ENCODE peak calls at places on chromosomes 3 and 15, in ten cellular contexts. One of them, this sample, is unnamed.

GRCh38 chr3:61299343-61299742 is 48.1 kb upstream of the FHIT start:
- DNase-seq in coronary artery: no peak
- DNase-seq in non-pigmented ciliary epithelial cell: no peak
- DNase-seq in lower leg skin: no peak
- DNase-seq in activated CD4-positive, alpha-beta T cell treated with anti-CD3 and anti-CD28 coated beads, Interleukin-2, amount 50 U/mL, for 48 hours: no peak
- DNase-seq in stimulated activated CD4-positive, alpha-beta T cell treated with anti-CD3 and anti-CD28 coated beads, Interleukin-4, amount 100 ng/mL, for 24 hours: no peak
- DNase-seq in occipital lobe: no peak
- DNase-seq in mucosa of descending colon: no peak
- DNase-seq in NCI-H226: no peak
- DNase-seq in RPMI7951: no peak
- DNase-seq in this sample: no peak

GRCh38 chr15:64851503-64851840 is 9.8 kb downstream of the PLEKHO2 start:
- DNase-seq in NCI-H226: peak
- DNase-seq in stimulated activated CD4-positive, alpha-beta T cell treated with anti-CD3 and anti-CD28 coated beads, Interleukin-4, amount 100 ng/mL, for 24 hours: no peak
- DNase-seq in activated CD4-positive, alpha-beta T cell treated with anti-CD3 and anti-CD28 coated beads, Interleukin-2, amount 50 U/mL, for 48 hours: no peak
- DNase-seq in RPMI7951: peak
- DNase-seq in mucosa of descending colon: no peak
- DNase-seq in lower leg skin: no peak
- DNase-seq in occipital lobe: no peak
- DNase-seq in coronary artery: no peak
- DNase-seq in non-pigmented ciliary epithelial cell: peak
- DNase-seq in this sample: no peak

GRCh38 chr3:61601831-61602230 is 40.5 kb downstream of the PTPRG start:
- DNase-seq in activated CD4-positive, alpha-beta T cell treated with anti-CD3 and anti-CD28 coated beads, Interleukin-2, amount 50 U/mL, for 48 hours: no peak
- DNase-seq in occipital lobe: no peak
- DNase-seq in stimulated activated CD4-positive, alpha-beta T cell treated with anti-CD3 and anti-CD28 coated beads, Interleukin-4, amount 100 ng/mL, for 24 hours: no peak
- DNase-seq in non-pigmented ciliary epithelial cell: no peak
- DNase-seq in coronary artery: no peak
- DNase-seq in lower leg skin: no peak
- DNase-seq in NCI-H226: no peak
- DNase-seq in RPMI7951: no peak
- DNase-seq in mucosa of descending colon: no peak
- DNase-seq in this sample: no peak

GRCh38 chr3:86988235-86988634 is 2.7 kb downstream of the VGLL3 start:
- DNase-seq in non-pigmented ciliary epithelial cell: peak
- DNase-seq in RPMI7951: no peak
- DNase-seq in activated CD4-positive, alpha-beta T cell treated with anti-CD3 and anti-CD28 coated beads, Interleukin-2, amount 50 U/mL, for 48 hours: no peak
- DNase-seq in coronary artery: no peak
- DNase-seq in lower leg skin: no peak
- DNase-seq in mucosa of descending colon: no peak
- DNase-seq in occipital lobe: no peak
- DNase-seq in stimulated activated CD4-positive, alpha-beta T cell treated with anti-CD3 and anti-CD28 coated beads, Interleukin-4, amount 100 ng/mL, for 24 hours: no peak
- DNase-seq in NCI-H226: peak
- DNase-seq in this sample: no peak

GRCh38 chr3:36804295-36805055 is 40.1 kb upstream of the DCLK3 start:
- DNase-seq in non-pigmented ciliary epithelial cell: no peak
- DNase-seq in coronary artery: no peak
- DNase-seq in lower leg skin: no peak
- DNase-seq in NCI-H226: no peak
- DNase-seq in occipital lobe: no peak
- DNase-seq in stimulated activated CD4-positive, alpha-beta T cell treated with anti-CD3 and anti-CD28 coated beads, Interleukin-4, amount 100 ng/mL, for 24 hours: no peak
- DNase-seq in activated CD4-positive, alpha-beta T cell treated with anti-CD3 and anti-CD28 coated beads, Interleukin-2, amount 50 U/mL, for 48 hours: no peak
- DNase-seq in RPMI7951: no peak
- DNase-seq in mucosa of descending colon: no peak
- DNase-seq in this sample: no peak

GRCh38 chr3:116276637-116277036 is 168.7 kb downstream of the LSAMP start:
- DNase-seq in non-pigmented ciliary epithelial cell: no peak
- DNase-seq in lower leg skin: no peak
- DNase-seq in coronary artery: no peak
- DNase-seq in occipital lobe: no peak
- DNase-seq in NCI-H226: no peak
- DNase-seq in mucosa of descending colon: no peak
- DNase-seq in RPMI7951: no peak
- DNase-seq in stimulated activated CD4-positive, alpha-beta T cell treated with anti-CD3 and anti-CD28 coated beads, Interleukin-4, amount 100 ng/mL, for 24 hours: no peak
- DNase-seq in activated CD4-positive, alpha-beta T cell treated with anti-CD3 and anti-CD28 coated beads, Interleukin-2, amount 50 U/mL, for 48 hours: no peak
- DNase-seq in this sample: no peak

GRCh38 chr3:35707904-35708303 is 68.6 kb downstream of the ARPP21 start:
- DNase-seq in occipital lobe: no peak
- DNase-seq in non-pigmented ciliary epithelial cell: no peak
- DNase-seq in mucosa of descending colon: no peak
- DNase-seq in lower leg skin: no peak
- DNase-seq in NCI-H226: no peak
- DNase-seq in activated CD4-positive, alpha-beta T cell treated with anti-CD3 and anti-CD28 coated beads, Interleukin-2, amount 50 U/mL, for 48 hours: no peak
- DNase-seq in RPMI7951: no peak
- DNase-seq in stimulated activated CD4-positive, alpha-beta T cell treated with anti-CD3 and anti-CD28 coated beads, Interleukin-4, amount 100 ng/mL, for 24 hours: no peak
- DNase-seq in coronary artery: no peak
- DNase-seq in this sample: no peak

GRCh38 chr3:169241575-169241927 is 422.0 kb downstream of the MECOM start:
- DNase-seq in RPMI7951: no peak
- DNase-seq in stimulated activated CD4-positive, alpha-beta T cell treated with anti-CD3 and anti-CD28 coated beads, Interleukin-4, amount 100 ng/mL, for 24 hours: no peak
- DNase-seq in mucosa of descending colon: no peak
- DNase-seq in activated CD4-positive, alpha-beta T cell treated with anti-CD3 and anti-CD28 coated beads, Interleukin-2, amount 50 U/mL, for 48 hours: no peak
- DNase-seq in non-pigmented ciliary epithelial cell: no peak
- DNase-seq in lower leg skin: no peak
- DNase-seq in occipital lobe: no peak
- DNase-seq in NCI-H226: peak
- DNase-seq in coronary artery: no peak
- DNase-seq in this sample: no peak

GRCh38 chr3:197730200-197730599 is 6.5 kb downstream of the RUBCN start:
- DNase-seq in RPMI7951: peak
- DNase-seq in activated CD4-positive, alpha-beta T cell treated with anti-CD3 and anti-CD28 coated beads, Interleukin-2, amount 50 U/mL, for 48 hours: no peak
- DNase-seq in NCI-H226: peak
- DNase-seq in lower leg skin: no peak
- DNase-seq in stimulated activated CD4-positive, alpha-beta T cell treated with anti-CD3 and anti-CD28 coated beads, Interleukin-4, amount 100 ng/mL, for 24 hours: no peak
- DNase-seq in occipital lobe: no peak
- DNase-seq in coronary artery: no peak
- DNase-seq in mucosa of descending colon: no peak
- DNase-seq in non-pigmented ciliary epithelial cell: no peak
- DNase-seq in this sample: no peak

GRCh38 chr3:171874251-171874679 is 31.1 kb downstream of the TMEM212 start:
- DNase-seq in activated CD4-positive, alpha-beta T cell treated with anti-CD3 and anti-CD28 coated beads, Interleukin-2, amount 50 U/mL, for 48 hours: no peak
- DNase-seq in stimulated activated CD4-positive, alpha-beta T cell treated with anti-CD3 and anti-CD28 coated beads, Interleukin-4, amount 100 ng/mL, for 24 hours: no peak
- DNase-seq in non-pigmented ciliary epithelial cell: peak
- DNase-seq in lower leg skin: no peak
- DNase-seq in coronary artery: no peak
- DNase-seq in mucosa of descending colon: no peak
- DNase-seq in RPMI7951: peak
- DNase-seq in NCI-H226: peak
- DNase-seq in occipital lobe: no peak
- DNase-seq in this sample: no peak

GRCh38 chr15:44501768-44502366 is 35.1 kb upstream of the EIF3J start:
- DNase-seq in NCI-H226: no peak
- DNase-seq in coronary artery: no peak
- DNase-seq in stimulated activated CD4-positive, alpha-beta T cell treated with anti-CD3 and anti-CD28 coated beads, Interleukin-4, amount 100 ng/mL, for 24 hours: no peak
- DNase-seq in occipital lobe: no peak
- DNase-seq in mucosa of descending colon: no peak
- DNase-seq in non-pigmented ciliary epithelial cell: peak
- DNase-seq in activated CD4-positive, alpha-beta T cell treated with anti-CD3 and anti-CD28 coated beads, Interleukin-2, amount 50 U/mL, for 48 hours: no peak
- DNase-seq in lower leg skin: no peak
- DNase-seq in RPMI7951: peak
- DNase-seq in this sample: no peak

GRCh38 chr3:29758108-29759020 is 477.5 kb downstream of the RBMS3 start:
- DNase-seq in RPMI7951: peak
- DNase-seq in activated CD4-positive, alpha-beta T cell treated with anti-CD3 and anti-CD28 coated beads, Interleukin-2, amount 50 U/mL, for 48 hours: no peak
- DNase-seq in stimulated activated CD4-positive, alpha-beta T cell treated with anti-CD3 and anti-CD28 coated beads, Interleukin-4, amount 100 ng/mL, for 24 hours: no peak
- DNase-seq in occipital lobe: no peak
- DNase-seq in coronary artery: no peak
- DNase-seq in non-pigmented ciliary epithelial cell: peak
- DNase-seq in mucosa of descending colon: no peak
- DNase-seq in lower leg skin: no peak
- DNase-seq in NCI-H226: peak
- DNase-seq in this sample: no peak

GRCh38 chr3:187662848-187663407 is 7.3 kb downstream of the SST start:
- DNase-seq in stimulated activated CD4-positive, alpha-beta T cell treated with anti-CD3 and anti-CD28 coated beads, Interleukin-4, amount 100 ng/mL, for 24 hours: no peak
- DNase-seq in activated CD4-positive, alpha-beta T cell treated with anti-CD3 and anti-CD28 coated beads, Interleukin-2, amount 50 U/mL, for 48 hours: no peak
- DNase-seq in NCI-H226: no peak
- DNase-seq in coronary artery: no peak
- DNase-seq in mucosa of descending colon: no peak
- DNase-seq in lower leg skin: no peak
- DNase-seq in occipital lobe: no peak
- DNase-seq in non-pigmented ciliary epithelial cell: no peak
- DNase-seq in RPMI7951: no peak
- DNase-seq in this sample: no peak

GRCh38 chr3:185460719-185461350 is 38.0 kb downstream of the TMEM41A start:
- DNase-seq in stimulated activated CD4-positive, alpha-beta T cell treated with anti-CD3 and anti-CD28 coated beads, Interleukin-4, amount 100 ng/mL, for 24 hours: no peak
- DNase-seq in mucosa of descending colon: no peak
- DNase-seq in lower leg skin: no peak
- DNase-seq in NCI-H226: no peak
- DNase-seq in activated CD4-positive, alpha-beta T cell treated with anti-CD3 and anti-CD28 coated beads, Interleukin-2, amount 50 U/mL, for 48 hours: no peak
- DNase-seq in coronary artery: no peak
- DNase-seq in non-pigmented ciliary epithelial cell: peak
- DNase-seq in RPMI7951: peak
- DNase-seq in occipital lobe: no peak
- DNase-seq in this sample: no peak

GRCh38 chr3:58351920-58352319 is 19.2 kb downstream of the PXK start:
- DNase-seq in non-pigmented ciliary epithelial cell: no peak
- DNase-seq in coronary artery: no peak
- DNase-seq in stimulated activated CD4-positive, alpha-beta T cell treated with anti-CD3 and anti-CD28 coated beads, Interleukin-4, amount 100 ng/mL, for 24 hours: no peak
- DNase-seq in mucosa of descending colon: no peak
- DNase-seq in NCI-H226: no peak
- DNase-seq in activated CD4-positive, alpha-beta T cell treated with anti-CD3 and anti-CD28 coated beads, Interleukin-2, amount 50 U/mL, for 48 hours: no peak
- DNase-seq in lower leg skin: peak
- DNase-seq in occipital lobe: no peak
- DNase-seq in RPMI7951: no peak
- DNase-seq in this sample: no peak

GRCh38 chr3:10558726-10559125 is 53.3 kb upstream of the ATP2B2 start:
- DNase-seq in occipital lobe: no peak
- DNase-seq in RPMI7951: no peak
- DNase-seq in activated CD4-positive, alpha-beta T cell treated with anti-CD3 and anti-CD28 coated beads, Interleukin-2, amount 50 U/mL, for 48 hours: no peak
- DNase-seq in lower leg skin: peak
- DNase-seq in stimulated activated CD4-positive, alpha-beta T cell treated with anti-CD3 and anti-CD28 coated beads, Interleukin-4, amount 100 ng/mL, for 24 hours: no peak
- DNase-seq in NCI-H226: no peak
- DNase-seq in non-pigmented ciliary epithelial cell: no peak
- DNase-seq in mucosa of descending colon: no peak
- DNase-seq in coronary artery: no peak
- DNase-seq in this sample: no peak

GRCh38 chr3:126151562-126152302 is 28.7 kb downstream of the ALDH1L1 start:
- DNase-seq in coronary artery: no peak
- DNase-seq in activated CD4-positive, alpha-beta T cell treated with anti-CD3 and anti-CD28 coated beads, Interleukin-2, amount 50 U/mL, for 48 hours: no peak
- DNase-seq in mucosa of descending colon: peak
- DNase-seq in NCI-H226: no peak
- DNase-seq in stimulated activated CD4-positive, alpha-beta T cell treated with anti-CD3 and anti-CD28 coated beads, Interleukin-4, amount 100 ng/mL, for 24 hours: no peak
- DNase-seq in non-pigmented ciliary epithelial cell: no peak
- DNase-seq in RPMI7951: no peak
- DNase-seq in occipital lobe: no peak
- DNase-seq in lower leg skin: peak
- DNase-seq in this sample: peak

GRCh38 chr3:46947981-46948791 is 28.4 kb downstream of the CCDC12 start:
- DNase-seq in NCI-H226: peak
- DNase-seq in RPMI7951: peak
- DNase-seq in non-pigmented ciliary epithelial cell: peak
- DNase-seq in activated CD4-positive, alpha-beta T cell treated with anti-CD3 and anti-CD28 coated beads, Interleukin-2, amount 50 U/mL, for 48 hours: peak
- DNase-seq in occipital lobe: no peak
- DNase-seq in stimulated activated CD4-positive, alpha-beta T cell treated with anti-CD3 and anti-CD28 coated beads, Interleukin-4, amount 100 ng/mL, for 24 hours: peak
- DNase-seq in coronary artery: no peak
- DNase-seq in mucosa of descending colon: peak
- DNase-seq in lower leg skin: no peak
- DNase-seq in this sample: peak

GRCh38 chr3:47228088-47228487 is 54.5 kb downstream of the KIF9 start:
- DNase-seq in activated CD4-positive, alpha-beta T cell treated with anti-CD3 and anti-CD28 coated beads, Interleukin-2, amount 50 U/mL, for 48 hours: no peak
- DNase-seq in occipital lobe: no peak
- DNase-seq in mucosa of descending colon: no peak
- DNase-seq in lower leg skin: no peak
- DNase-seq in coronary artery: no peak
- DNase-seq in non-pigmented ciliary epithelial cell: no peak
- DNase-seq in stimulated activated CD4-positive, alpha-beta T cell treated with anti-CD3 and anti-CD28 coated beads, Interleukin-4, amount 100 ng/mL, for 24 hours: no peak
- DNase-seq in NCI-H226: no peak
- DNase-seq in RPMI7951: no peak
- DNase-seq in this sample: no peak

GRCh38 chr15:58549013-58549779 is 117.4 kb downstream of the LIPC start:
- DNase-seq in mucosa of descending colon: no peak
- DNase-seq in activated CD4-positive, alpha-beta T cell treated with anti-CD3 and anti-CD28 coated beads, Interleukin-2, amount 50 U/mL, for 48 hours: no peak
- DNase-seq in occipital lobe: no peak
- DNase-seq in coronary artery: no peak
- DNase-seq in lower leg skin: peak
- DNase-seq in RPMI7951: peak
- DNase-seq in NCI-H226: no peak
- DNase-seq in non-pigmented ciliary epithelial cell: no peak
- DNase-seq in stimulated activated CD4-positive, alpha-beta T cell treated with anti-CD3 and anti-CD28 coated beads, Interleukin-4, amount 100 ng/mL, for 24 hours: no peak
- DNase-seq in this sample: no peak

GRCh38 chr3:49461443-49462171 is 8.5 kb upstream of the DAG1 start:
- DNase-seq in mucosa of descending colon: no peak
- DNase-seq in RPMI7951: peak
- DNase-seq in activated CD4-positive, alpha-beta T cell treated with anti-CD3 and anti-CD28 coated beads, Interleukin-2, amount 50 U/mL, for 48 hours: no peak
- DNase-seq in occipital lobe: no peak
- DNase-seq in coronary artery: no peak
- DNase-seq in lower leg skin: no peak
- DNase-seq in stimulated activated CD4-positive, alpha-beta T cell treated with anti-CD3 and anti-CD28 coated beads, Interleukin-4, amount 100 ng/mL, for 24 hours: no peak
- DNase-seq in NCI-H226: peak
- DNase-seq in non-pigmented ciliary epithelial cell: no peak
- DNase-seq in this sample: no peak

GRCh38 chr3:25038907-25039306 is 389.2 kb upstream of the RARB start:
- DNase-seq in NCI-H226: no peak
- DNase-seq in non-pigmented ciliary epithelial cell: no peak
- DNase-seq in mucosa of descending colon: no peak
- DNase-seq in activated CD4-positive, alpha-beta T cell treated with anti-CD3 and anti-CD28 coated beads, Interleukin-2, amount 50 U/mL, for 48 hours: no peak
- DNase-seq in stimulated activated CD4-positive, alpha-beta T cell treated with anti-CD3 and anti-CD28 coated beads, Interleukin-4, amount 100 ng/mL, for 24 hours: no peak
- DNase-seq in RPMI7951: no peak
- DNase-seq in lower leg skin: no peak
- DNase-seq in occipital lobe: no peak
- DNase-seq in coronary artery: no peak
- DNase-seq in this sample: no peak

GRCh38 chr3:13411186-13411860 is 8.8 kb downstream of the NUP210 start:
- DNase-seq in coronary artery: no peak
- DNase-seq in lower leg skin: no peak
- DNase-seq in non-pigmented ciliary epithelial cell: no peak
- DNase-seq in occipital lobe: no peak
- DNase-seq in mucosa of descending colon: no peak
- DNase-seq in activated CD4-positive, alpha-beta T cell treated with anti-CD3 and anti-CD28 coated beads, Interleukin-2, amount 50 U/mL, for 48 hours: no peak
- DNase-seq in stimulated activated CD4-positive, alpha-beta T cell treated with anti-CD3 and anti-CD28 coated beads, Interleukin-4, amount 100 ng/mL, for 24 hours: no peak
- DNase-seq in NCI-H226: no peak
- DNase-seq in RPMI7951: no peak
- DNase-seq in this sample: no peak

GRCh38 chr3:174342941-174343431 is 516.1 kb upstream of the NAALADL2 start:
- DNase-seq in occipital lobe: no peak
- DNase-seq in mucosa of descending colon: no peak
- DNase-seq in activated CD4-positive, alpha-beta T cell treated with anti-CD3 and anti-CD28 coated beads, Interleukin-2, amount 50 U/mL, for 48 hours: no peak
- DNase-seq in stimulated activated CD4-positive, alpha-beta T cell treated with anti-CD3 and anti-CD28 coated beads, Interleukin-4, amount 100 ng/mL, for 24 hours: no peak
- DNase-seq in NCI-H226: peak
- DNase-seq in non-pigmented ciliary epithelial cell: no peak
- DNase-seq in RPMI7951: no peak
- DNase-seq in lower leg skin: no peak
- DNase-seq in coronary artery: no peak
- DNase-seq in this sample: no peak

GRCh38 chr15:64096486-64097431 is 977 bp downstream of the SNX1 start:
- DNase-seq in occipital lobe: no peak
- DNase-seq in coronary artery: no peak
- DNase-seq in non-pigmented ciliary epithelial cell: no peak
- DNase-seq in mucosa of descending colon: no peak
- DNase-seq in NCI-H226: peak
- DNase-seq in RPMI7951: peak
- DNase-seq in activated CD4-positive, alpha-beta T cell treated with anti-CD3 and anti-CD28 coated beads, Interleukin-2, amount 50 U/mL, for 48 hours: no peak
- DNase-seq in stimulated activated CD4-positive, alpha-beta T cell treated with anti-CD3 and anti-CD28 coated beads, Interleukin-4, amount 100 ng/mL, for 24 hours: no peak
- DNase-seq in lower leg skin: no peak
- DNase-seq in this sample: peak

GRCh38 chr3:172454180-172454579 is 5.9 kb upstream of the GHSR start:
- DNase-seq in mucosa of descending colon: no peak
- DNase-seq in NCI-H226: no peak
- DNase-seq in occipital lobe: no peak
- DNase-seq in lower leg skin: no peak
- DNase-seq in RPMI7951: no peak
- DNase-seq in stimulated activated CD4-positive, alpha-beta T cell treated with anti-CD3 and anti-CD28 coated beads, Interleukin-4, amount 100 ng/mL, for 24 hours: no peak
- DNase-seq in non-pigmented ciliary epithelial cell: no peak
- DNase-seq in coronary artery: no peak
- DNase-seq in activated CD4-positive, alpha-beta T cell treated with anti-CD3 and anti-CD28 coated beads, Interleukin-2, amount 50 U/mL, for 48 hours: no peak
- DNase-seq in this sample: no peak

GRCh38 chr15:99174989-99175388 is 70.1 kb downstream of the SYNM start:
- DNase-seq in occipital lobe: no peak
- DNase-seq in stimulated activated CD4-positive, alpha-beta T cell treated with anti-CD3 and anti-CD28 coated beads, Interleukin-4, amount 100 ng/mL, for 24 hours: no peak
- DNase-seq in activated CD4-positive, alpha-beta T cell treated with anti-CD3 and anti-CD28 coated beads, Interleukin-2, amount 50 U/mL, for 48 hours: no peak
- DNase-seq in coronary artery: no peak
- DNase-seq in mucosa of descending colon: no peak
- DNase-seq in non-pigmented ciliary epithelial cell: no peak
- DNase-seq in NCI-H226: no peak
- DNase-seq in lower leg skin: no peak
- DNase-seq in RPMI7951: no peak
- DNase-seq in this sample: no peak

GRCh38 chr3:182789371-182789770 is 3.9 kb upstream of the ATP11B start:
- DNase-seq in mucosa of descending colon: no peak
- DNase-seq in occipital lobe: no peak
- DNase-seq in non-pigmented ciliary epithelial cell: no peak
- DNase-seq in lower leg skin: no peak
- DNase-seq in RPMI7951: no peak
- DNase-seq in NCI-H226: no peak
- DNase-seq in coronary artery: no peak
- DNase-seq in stimulated activated CD4-positive, alpha-beta T cell treated with anti-CD3 and anti-CD28 coated beads, Interleukin-4, amount 100 ng/mL, for 24 hours: no peak
- DNase-seq in activated CD4-positive, alpha-beta T cell treated with anti-CD3 and anti-CD28 coated beads, Interleukin-2, amount 50 U/mL, for 48 hours: no peak
- DNase-seq in this sample: no peak